ENCODE peak calls at places on chromosomes 12 and 14, in five cellular contexts. One of them, this sample, is unnamed.

GRCh38 chr12:52591521-52591920 is 9.7 kb downstream of the KRT72 start:
- DNase-seq in ovary: no peak
- DNase-seq in K562: no peak
- DNase-seq in stomach: no peak
- DNase-seq in transverse colon: no peak
- DNase-seq in this sample: no peak

GRCh38 chr12:2284321-2284813 is 231.6 kb downstream of the CACNA1C start:
- DNase-seq in ovary: no peak
- DNase-seq in K562: no peak
- DNase-seq in stomach: no peak
- DNase-seq in transverse colon: no peak
- DNase-seq in this sample: no peak

GRCh38 chr14:90439874-90440442 is 43.1 kb downstream of the CALM1 start:
- DNase-seq in ovary: no peak
- DNase-seq in K562: no peak
- DNase-seq in stomach: no peak
- DNase-seq in transverse colon: no peak
- DNase-seq in this sample: no peak

GRCh38 chr14:22996823-22997301 is 13.1 kb downstream of the C14orf93 start:
- DNase-seq in ovary: peak; percentile 72
- DNase-seq in K562: no peak
- DNase-seq in stomach: no peak
- DNase-seq in transverse colon: no peak
- DNase-seq in this sample: no peak

GRCh38 chr12:69298947-69299346 is 49.2 kb upstream of the LYZ start:
- DNase-seq in ovary: no peak
- DNase-seq in K562: no peak
- DNase-seq in stomach: no peak
- DNase-seq in transverse colon: no peak
- DNase-seq in this sample: no peak

GRCh38 chr12:39905152-39905551 is 200.7 kb downstream of the SLC2A13 start:
- DNase-seq in ovary: peak; percentile 44
- DNase-seq in K562: no peak
- DNase-seq in stomach: no peak
- DNase-seq in transverse colon: peak; percentile 38
- DNase-seq in this sample: no peak

GRCh38 chr12:11906284-11906935 is 164.3 kb upstream of the BCL2L14 start:
- DNase-seq in ovary: no peak
- DNase-seq in K562: no peak
- DNase-seq in stomach: no peak
- DNase-seq in transverse colon: no peak
- DNase-seq in this sample: no peak

GRCh38 chr12:64679487-64679983 is 69.2 kb downstream of the RASSF3 start:
- DNase-seq in ovary: peak; percentile 58
- DNase-seq in K562: peak; percentile 71
- DNase-seq in stomach: peak; percentile 71
- DNase-seq in transverse colon: peak; percentile 81
- DNase-seq in this sample: no peak

GRCh38 chr14:89202413-89202812 is 214.6 kb downstream of the FOXN3 start:
- DNase-seq in ovary: no peak
- DNase-seq in K562: no peak
- DNase-seq in stomach: no peak
- DNase-seq in transverse colon: no peak
- DNase-seq in this sample: no peak

GRCh38 chr12:124498178-124498869 is 69.1 kb downstream of the NCOR2 start:
- DNase-seq in ovary: no peak
- DNase-seq in K562: no peak
- DNase-seq in stomach: no peak
- DNase-seq in transverse colon: no peak
- DNase-seq in this sample: no peak

GRCh38 chr12:104680070-104680469 is 223.3 kb downstream of the CHST11 start:
- DNase-seq in ovary: no peak
- DNase-seq in K562: no peak
- DNase-seq in stomach: no peak
- DNase-seq in transverse colon: no peak
- DNase-seq in this sample: peak; percentile 51

GRCh38 chr14:95313707-95314106 is 6.0 kb downstream of the CLMN start:
- DNase-seq in ovary: peak; percentile 45
- DNase-seq in K562: no peak
- DNase-seq in stomach: peak; percentile 61
- DNase-seq in transverse colon: peak; percentile 77
- DNase-seq in this sample: no peak

GRCh38 chr14:24411468-24412454 is 13.0 kb downstream of the NYNRIN start:
- DNase-seq in ovary: peak; percentile 42
- DNase-seq in K562: peak; percentile 52
- DNase-seq in stomach: peak; percentile 52
- DNase-seq in transverse colon: no peak
- DNase-seq in this sample: no peak

GRCh38 chr12:22083167-22083566 is 37.1 kb downstream of the CMAS start:
- DNase-seq in ovary: no peak
- DNase-seq in K562: no peak
- DNase-seq in stomach: no peak
- DNase-seq in transverse colon: no peak
- DNase-seq in this sample: no peak

GRCh38 chr14:92948647-92949046 is 25.7 kb downstream of the CHGA start:
- DNase-seq in ovary: no peak
- DNase-seq in K562: no peak
- DNase-seq in stomach: no peak
- DNase-seq in transverse colon: no peak
- DNase-seq in this sample: no peak

GRCh38 chr14:104864267-104865068 is 600 bp upstream of the CEP170B start:
- DNase-seq in ovary: peak; percentile 67
- DNase-seq in K562: peak; percentile 29
- DNase-seq in stomach: peak; percentile 88
- DNase-seq in transverse colon: peak; percentile 93
- DNase-seq in this sample: no peak

GRCh38 chr14:105072381-105072861 is 7.2 kb upstream of the GPR132 start:
- DNase-seq in ovary: no peak
- DNase-seq in K562: no peak
- DNase-seq in stomach: no peak
- DNase-seq in transverse colon: no peak
- DNase-seq in this sample: no peak

GRCh38 chr14:30551460-30551859 is 7.5 kb upstream of the G2E3 start:
- DNase-seq in ovary: no peak
- DNase-seq in K562: no peak
- DNase-seq in stomach: no peak
- DNase-seq in transverse colon: no peak
- DNase-seq in this sample: no peak

GRCh38 chr12:64258576-64258975 is 36.5 kb upstream of the KICS2 start:
- DNase-seq in ovary: no peak
- DNase-seq in K562: no peak
- DNase-seq in stomach: no peak
- DNase-seq in transverse colon: no peak
- DNase-seq in this sample: no peak

GRCh38 chr12:102543494-102543893 is 63.1 kb upstream of the IGF1 start:
- DNase-seq in ovary: no peak
- DNase-seq in K562: no peak
- DNase-seq in stomach: no peak
- DNase-seq in transverse colon: no peak
- DNase-seq in this sample: no peak

GRCh38 chr14:66237701-66238100 is 248.5 kb upstream of the CCDC196 start:
- DNase-seq in ovary: no peak
- DNase-seq in K562: no peak
- DNase-seq in stomach: no peak
- DNase-seq in transverse colon: no peak
- DNase-seq in this sample: no peak

GRCh38 chr12:72144553-72144952 is 127.6 kb upstream of the TRHDE start:
- DNase-seq in ovary: no peak
- DNase-seq in K562: no peak
- DNase-seq in stomach: no peak
- DNase-seq in transverse colon: no peak
- DNase-seq in this sample: no peak

GRCh38 chr14:92386637-92387036 is 63.7 kb downstream of the SLC24A4 start:
- DNase-seq in ovary: no peak
- DNase-seq in K562: no peak
- DNase-seq in stomach: no peak
- DNase-seq in transverse colon: no peak
- DNase-seq in this sample: no peak

GRCh38 chr14:99655521-99655920 is 10.6 kb downstream of the HHIPL1 start:
- DNase-seq in ovary: no peak
- DNase-seq in K562: no peak
- DNase-seq in stomach: no peak
- DNase-seq in transverse colon: no peak
- DNase-seq in this sample: no peak

GRCh38 chr12:31034372-31034771 is 39.3 kb upstream of the DDX11 start:
- DNase-seq in ovary: no peak
- DNase-seq in K562: no peak
- DNase-seq in stomach: no peak
- DNase-seq in transverse colon: no peak
- DNase-seq in this sample: no peak

GRCh38 chr12:31033681-31034080 is 40.0 kb upstream of the DDX11 start:
- DNase-seq in ovary: peak; percentile 51
- DNase-seq in K562: no peak
- DNase-seq in stomach: no peak
- DNase-seq in transverse colon: no peak
- DNase-seq in this sample: no peak

GRCh38 chr12:31035944-31036665 is 37.6 kb upstream of the DDX11 start:
- DNase-seq in ovary: no peak
- DNase-seq in K562: no peak
- DNase-seq in stomach: no peak
- DNase-seq in transverse colon: no peak
- DNase-seq in this sample: no peak

GRCh38 chr12:31037028-31037427 is 36.6 kb upstream of the DDX11 start:
- DNase-seq in ovary: no peak
- DNase-seq in K562: no peak
- DNase-seq in stomach: no peak
- DNase-seq in transverse colon: no peak
- DNase-seq in this sample: no peak

DNA sequence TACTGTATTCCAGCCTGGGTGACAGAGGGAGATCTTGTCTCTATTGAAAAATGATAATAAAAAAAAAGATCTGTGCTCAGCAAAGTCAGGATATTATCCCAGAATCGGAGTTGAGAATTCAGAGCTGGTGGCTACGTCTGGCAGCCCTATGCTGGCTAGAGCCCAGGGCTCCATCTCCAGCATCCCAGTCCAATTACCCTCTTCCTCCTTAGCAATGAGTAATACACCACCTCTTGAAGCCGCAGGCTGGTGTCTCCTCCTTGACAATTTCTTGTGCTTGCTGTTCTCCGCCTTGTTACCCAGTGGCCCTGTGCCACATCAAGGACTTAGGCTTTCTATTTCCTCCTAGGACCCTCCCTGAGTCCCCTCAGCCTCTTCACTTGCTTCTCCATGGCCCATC is 38.4 kb upstream of the DDX11 start:
- DNase-seq in ovary: no peak
- DNase-seq in K562: no peak
- DNase-seq in stomach: no peak
- DNase-seq in transverse colon: no peak
- DNase-seq in this sample: no peak
- TF ChIP-seq EP300 in ovary: no peak
- TF ChIP-seq EP300 in K562: no peak
- TF ChIP-seq EP300 in stomach: no peak
- TF ChIP-seq EP300 in transverse colon: no peak
- TF ChIP-seq EP300 in this sample: no peak

DNA sequence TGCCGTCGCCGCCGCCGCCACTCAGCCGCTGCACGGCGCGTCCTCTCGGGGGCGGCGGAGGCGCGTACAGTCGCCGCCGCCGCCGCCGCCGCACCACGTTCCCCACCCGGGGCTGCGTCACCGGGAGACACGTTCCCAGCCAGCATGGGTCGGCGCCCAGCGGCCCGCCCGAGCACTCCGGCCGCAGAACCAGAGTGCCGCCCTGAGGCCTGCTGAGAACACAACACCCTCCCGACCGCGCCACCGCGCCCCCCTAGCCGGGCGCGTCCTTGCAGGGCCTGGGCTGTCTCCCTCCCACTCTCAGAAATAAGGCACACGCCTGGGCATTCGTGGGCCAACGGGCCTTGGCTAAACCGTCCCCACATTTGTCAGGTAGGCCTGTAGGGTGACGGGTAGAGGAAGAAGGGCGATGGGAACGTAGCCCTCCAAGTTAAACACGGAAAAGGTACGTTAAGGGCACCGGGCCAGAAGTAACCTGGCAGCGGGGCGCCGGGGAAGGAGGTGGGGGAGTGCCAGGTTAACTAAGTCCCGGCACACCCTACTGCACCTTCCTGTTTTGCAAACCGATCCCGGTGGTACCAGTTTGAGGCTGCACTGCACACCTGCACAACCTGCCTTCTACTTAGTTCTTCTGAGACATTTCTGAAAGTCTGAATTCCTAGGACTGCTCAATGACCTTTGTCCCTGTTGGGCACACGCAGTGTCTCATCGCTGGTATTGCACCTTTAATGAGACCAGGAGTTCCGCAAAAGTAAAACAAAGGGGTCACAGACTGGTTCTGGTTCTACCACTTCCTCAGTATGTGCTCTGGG is at the start of gene MAP4K5:
- DNase-seq in ovary: peak; percentile 93
- DNase-seq in K562: peak; percentile 82
- DNase-seq in stomach: peak; percentile 93
- DNase-seq in transverse colon: peak; percentile 94
- DNase-seq in this sample: peak; percentile 40
- TF ChIP-seq POLR2A in ovary: peak; percentile 70
- TF ChIP-seq POLR2A in K562: no peak
- TF ChIP-seq POLR2A in stomach: no peak
- TF ChIP-seq POLR2A in transverse colon: peak; percentile 49
- TF ChIP-seq POLR2A in this sample: no peak

GRCh38 chr12:132340266-132341035 is 11.1 kb upstream of the GALNT9 start:
- DNase-seq in ovary: no peak
- DNase-seq in K562: no peak
- DNase-seq in stomach: no peak
- DNase-seq in transverse colon: no peak
- DNase-seq in this sample: no peak
- TF ChIP-seq EP300 in ovary: no peak
- TF ChIP-seq EP300 in K562: no peak
- TF ChIP-seq EP300 in stomach: no peak
- TF ChIP-seq EP300 in transverse colon: no peak
- TF ChIP-seq EP300 in this sample: no peak

GRCh38 chr12:95789126-95790024 is 1.2 kb downstream of the NTN4 start:
- DNase-seq in ovary: peak; percentile 67
- DNase-seq in K562: no peak
- DNase-seq in stomach: peak; percentile 51
- DNase-seq in transverse colon: peak; percentile 17
- DNase-seq in this sample: no peak
- TF ChIP-seq POLR2A in ovary: no peak
- TF ChIP-seq POLR2A in K562: no peak
- TF ChIP-seq POLR2A in stomach: no peak
- TF ChIP-seq POLR2A in transverse colon: no peak
- TF ChIP-seq POLR2A in this sample: no peak

DNA sequence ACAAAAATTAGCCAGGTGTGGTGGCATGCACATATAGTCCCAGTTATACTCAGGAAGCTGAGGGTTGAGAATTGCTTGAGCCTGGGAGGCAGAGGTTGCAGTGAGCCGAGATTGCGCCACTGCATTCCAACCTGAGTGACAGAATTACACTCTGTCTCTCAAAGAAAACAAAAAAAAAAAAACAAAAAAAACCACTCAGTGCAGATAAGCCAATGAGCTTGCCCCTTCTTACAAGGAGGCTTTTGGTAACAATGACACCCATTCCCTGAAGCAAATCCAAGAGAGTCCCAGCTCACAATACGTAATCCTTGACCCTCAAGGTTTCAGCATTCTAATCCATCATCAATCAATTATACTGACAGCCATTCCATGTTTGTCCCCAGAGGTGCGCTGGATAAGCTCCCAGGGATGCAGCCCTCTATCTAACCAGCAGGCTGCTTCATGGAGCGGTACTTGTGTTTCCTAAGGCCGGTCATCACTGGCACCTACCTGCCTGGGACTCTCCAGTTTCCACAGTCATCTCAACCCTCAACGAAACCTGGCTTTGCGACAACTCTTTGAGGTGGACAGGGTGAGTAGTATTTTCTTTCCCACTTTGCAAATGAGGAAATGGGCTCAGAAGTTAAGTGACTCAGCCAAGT is 12.4 kb downstream of the GCN1 start:
- DNase-seq in ovary: no peak
- DNase-seq in K562: no peak
- DNase-seq in stomach: no peak
- DNase-seq in transverse colon: no peak
- DNase-seq in this sample: no peak
- TF ChIP-seq EP300 in ovary: no peak
- TF ChIP-seq EP300 in K562: no peak
- TF ChIP-seq EP300 in stomach: no peak
- TF ChIP-seq EP300 in transverse colon: no peak
- TF ChIP-seq EP300 in this sample: no peak